ENCODE peak calls at places on chromosomes 6 and 20, in eight cellular contexts. Z is stomach, K is endothelial cell of umbilical vein, W is HepG2, L is Panc1, V is transverse colon, G is HCT116, E is prostate gland. T is an unnamed sample.

GRCh38 chr6:152110878-152111820 is 303.7 kb downstream of the ESR1 start:
- DNase-seq in Z (no peak), K (no peak), W (no peak), L (no peak), V (no peak), G (no peak), E (no peak), T (no peak)

GRCh38 chr20:20894753-20895152 is 182.3 kb upstream of the RALGAPA2 start:
- DNase-seq in Z (no peak), K (no peak), W (no peak), L (no peak), V (no peak), G (no peak), E (no peak), T (no peak)

GRCh38 chr6:44697333-44697732 is 309.8 kb downstream of the CDC5L start:
- DNase-seq in Z (no peak), K (no peak), W (no peak), L (no peak), V (no peak), G (no peak), E (no peak), T (no peak)

GRCh38 chr20:47795214-47795667 is 10.0 kb upstream of the SULF2 start:
- DNase-seq in Z (no peak), K (no peak), W (no peak), L (no peak), V (no peak), G (no peak), E (peak; percentile 88), T (no peak)

GRCh38 chr6:57226221-57226620 is 4.1 kb upstream of the RAB23 start:
- DNase-seq in Z (no peak), K (no peak), W (no peak), L (no peak), V (no peak), G (no peak), E (no peak), T (no peak)

GRCh38 chr6:35085359-35086281 is 55.5 kb downstream of the TCP11 start:
- DNase-seq in Z (no peak), K (no peak), W (no peak), L (no peak), V (no peak), G (no peak), E (no peak), T (peak; percentile 63)

GRCh38 chr6:143232849-143233248 is 172.2 kb downstream of the AIG1 start:
- DNase-seq in Z (peak; percentile 30), K (peak; percentile 44), W (peak; percentile 65), L (no peak), V (peak; percentile 10), G (peak; percentile 15), E (peak; percentile 6), T (no peak)

GRCh38 chr6:167225903-167226508 is 65.1 kb upstream of the UNC93A start:
- DNase-seq in Z (no peak), K (peak; percentile 79), W (no peak), L (no peak), V (no peak), G (no peak), E (peak; percentile 49), T (no peak)

GRCh38 chr6:4371207-4371921 is 236.0 kb upstream of the ECI2 start:
- DNase-seq in Z (peak; percentile 57), K (peak; percentile 18), W (no peak), L (no peak), V (no peak), G (no peak), E (no peak), T (no peak)

GRCh38 chr6:106750146-106750900 is 120.9 kb downstream of the QRSL1 start:
- DNase-seq in Z (no peak), K (no peak), W (no peak), L (no peak), V (no peak), G (no peak), E (no peak), T (no peak)

GRCh38 chr6:39520411-39520810 is 197.9 kb upstream of the KCNK16 start:
- DNase-seq in Z (no peak), K (no peak), W (no peak), L (no peak), V (no peak), G (no peak), E (no peak), T (no peak)

GRCh38 chr6:27532820-27533538 is 60.1 kb upstream of the ZNF184 start:
- DNase-seq in Z (no peak), K (no peak), W (no peak), L (peak; percentile 59), V (no peak), G (peak; percentile 68), E (no peak), T (no peak)

GRCh38 chr6:149717255-149717587 is 680 bp downstream of the LATS1 start:
- DNase-seq in Z (no peak), K (no peak), W (no peak), L (no peak), V (no peak), G (no peak), E (no peak), T (no peak)

GRCh38 chr6:63415286-63415685 is 95.5 kb upstream of the LGSN start:
- DNase-seq in Z (no peak), K (no peak), W (no peak), L (no peak), V (no peak), G (no peak), E (no peak), T (no peak)

GRCh38 chr6:31797607-31798006 is 2.1 kb upstream of the VARS1 start:
- DNase-seq in Z (no peak), K (no peak), W (no peak), L (no peak), V (peak; percentile 28), G (no peak), E (no peak), T (peak; percentile 83)

GRCh38 chr6:31794294-31794865 is 1.2 kb downstream of the VARS1 start:
- DNase-seq in Z (no peak), K (peak; percentile 35), W (no peak), L (no peak), V (no peak), G (no peak), E (no peak), T (no peak)

GRCh38 chr6:31796993-31797385 is 1.4 kb upstream of the VARS1 start:
- DNase-seq in Z (no peak), K (no peak), W (no peak), L (no peak), V (no peak), G (no peak), E (no peak), T (no peak)

GRCh38 chr6:31794866-31795615 is 511 bp downstream of the VARS1 start:
- DNase-seq in Z (no peak), K (peak; percentile 63), W (no peak), L (no peak), V (no peak), G (no peak), E (peak; percentile 24), T (peak; percentile 84)

DNA sequence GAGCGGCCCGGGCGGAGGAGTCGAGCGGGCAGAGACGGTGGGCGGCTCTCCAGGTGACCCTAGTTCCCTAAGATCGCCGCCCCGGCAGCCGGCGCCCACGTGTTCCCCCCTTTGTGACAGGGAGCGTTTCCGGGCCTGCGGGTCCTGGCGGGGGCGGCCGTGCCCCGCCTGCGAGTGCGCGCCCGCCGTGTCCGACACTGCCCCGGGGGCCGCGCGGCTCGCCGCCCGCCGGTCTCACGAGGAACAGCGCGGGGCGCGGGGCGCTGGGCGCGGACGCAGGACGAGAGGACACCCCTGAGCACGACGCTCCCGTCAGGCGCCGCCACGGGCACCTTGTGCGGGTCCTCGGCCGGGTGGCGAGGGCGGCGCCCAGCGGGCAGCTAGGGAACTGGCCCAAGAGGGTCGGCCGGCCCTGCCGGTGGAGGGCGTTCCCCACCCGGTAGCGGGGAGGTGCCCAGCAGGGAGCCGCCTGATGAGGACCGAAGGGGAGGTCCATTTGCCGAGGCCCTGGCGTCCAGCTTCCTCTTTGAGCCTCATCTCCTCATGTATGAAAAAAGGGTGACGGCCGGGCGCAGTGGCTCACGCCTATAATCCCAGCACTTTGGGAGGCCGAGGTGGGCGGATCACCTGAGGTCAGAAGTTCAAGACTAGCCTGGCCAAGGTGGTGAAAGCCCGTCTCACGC is at the start of gene VARS1:
- DNase-seq in Z (peak; percentile 94), K (peak; percentile 87), W (peak; percentile 90), L (no peak), V (peak; percentile 96), G (peak; percentile 82), E (peak; percentile 84), T (peak; percentile 99)
- TF ChIP-seq POLR2AphosphoS5 in Z (peak; percentile 28), K (peak; percentile 88), W (no peak), L (peak; percentile 62), V (peak; percentile 61), G (peak; percentile 63), E (peak; percentile 84), T (peak; percentile 83)

GRCh38 chr6:159112714-159113113 is 56.5 kb upstream of the FNDC1 start:
- DNase-seq in Z (no peak), K (no peak), W (no peak), L (no peak), V (no peak), G (no peak), E (no peak), T (no peak)
- H3K4me1 ChIP-seq in Z (no peaks in the 10 kb centered on the region), K (no peaks in the 10 kb centered on the region), W (no peaks in the 10 kb centered on the region), L (no peaks in the 10 kb centered on the region), V (peaks cover 5% of the 10 kb centered on the region), G (peaks cover 17% of the 10 kb centered on the region), E (no peaks in the 10 kb centered on the region), T (peaks cover 74% of the 10 kb centered on the region)

GRCh38 chr6:122789078-122789861 is at the start of gene SMPDL3A:
- DNase-seq in Z (peak; percentile 70), K (peak; percentile 77), W (peak; percentile 76), L (peak; percentile 72), V (peak; percentile 83), G (peak; percentile 57), E (peak; percentile 64), T (peak; percentile 89)
- TF ChIP-seq POLR2AphosphoS5 in Z (peak; percentile 82), K (peak; percentile 41), W (peak; percentile 60), L (no peak), V (peak; percentile 93), G (peak; percentile 54), E (peak; percentile 50), T (peak; percentile 87)

GRCh38 chr6:10559492-10560150 is 38.5 kb downstream of the GCNT2 start:
- DNase-seq in Z (no peak), K (peak; percentile 12), W (no peak), L (no peak), V (no peak), G (no peak), E (no peak), T (no peak)

GRCh38 chr6:10558575-10558974 is 37.4 kb downstream of the GCNT2 start:
- DNase-seq in Z (peak; percentile 74), K (peak; percentile 34), W (no peak), L (no peak), V (peak; percentile 63), G (no peak), E (peak; percentile 16), T (no peak)

GRCh38 chr6:10556496-10557391 is 35.6 kb downstream of the GCNT2 start:
- DNase-seq in Z (peak; percentile 40), K (peak; percentile 68), W (no peak), L (no peak), V (no peak), G (no peak), E (no peak), T (no peak)

GRCh38 chr6:10555625-10556309 is 34.6 kb downstream of the GCNT2 start:
- DNase-seq in Z (peak; percentile 51), K (peak; percentile 82), W (no peak), L (no peak), V (peak; percentile 59), G (no peak), E (peak; percentile 88), T (no peak)

DNA sequence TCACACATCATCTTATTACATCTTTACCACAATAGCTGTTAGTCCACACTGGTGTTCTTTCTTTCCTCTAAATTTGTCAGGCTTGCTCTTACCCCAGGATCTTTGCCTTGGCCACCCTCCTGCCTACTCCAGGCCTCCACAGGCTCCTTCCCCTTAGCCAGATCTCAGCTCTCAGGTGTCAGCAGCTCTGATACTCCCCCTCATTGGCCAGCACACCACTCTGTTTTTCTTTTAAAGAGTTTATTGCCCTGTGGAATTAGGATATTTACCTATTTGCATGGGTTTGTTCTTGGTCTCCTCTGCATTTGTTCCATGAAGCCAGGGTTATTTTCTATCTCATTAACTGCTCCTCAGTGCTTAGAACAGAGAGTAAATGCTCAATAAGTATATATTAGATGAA is 36.7 kb downstream of the GCNT2 start:
- DNase-seq in Z (no peak), K (no peak), W (no peak), L (no peak), V (no peak), G (no peak), E (no peak), T (no peak)
- H3K4me1 ChIP-seq in Z (peaks cover 28% of the 10 kb centered on the region), K (peaks cover 25% of the 10 kb centered on the region), W (no peaks in the 10 kb centered on the region), L (peaks cover 3% of the 10 kb centered on the region), V (peaks cover 68% of the 10 kb centered on the region), G (no peaks in the 10 kb centered on the region), E (peaks cover 7% of the 10 kb centered on the region), T (peaks cover 3% of the 10 kb centered on the region)